ENCODE peak calls at places on chromosomes 16 and 17, in ten cellular contexts. V, F, W, G, J, X, D, K, M and Z are unnamed samples.

GRCh38 chr17:36493956-36494355 is 7.5 kb downstream of the ZNHIT3 start:
- DNase-seq in V (no peak), F (no peak), W (peak), G (no peak), J (no peak), X (no peak), D (no peak), K (no peak), M (no peak), Z (no peak)

GRCh38 chr17:48598727-48599126 is 5.1 kb upstream of the HOXB5 start:
- DNase-seq in V (no peak), F (no peak), W (no peak), G (no peak), J (no peak), X (no peak), D (no peak), K (no peak), M (no peak), Z (no peak)

GRCh38 chr16:82138478-82139285 is 31.3 kb downstream of the MPHOSPH6 start:
- DNase-seq in V (no peak), F (no peak), W (no peak), G (no peak), J (no peak), X (no peak), D (no peak), K (no peak), M (no peak), Z (no peak)

GRCh38 chr16:31215287-31216115 is 1.4 kb downstream of the PYDC1 start:
- DNase-seq in V (peak), F (peak), W (peak), G (peak), J (no peak), X (peak), D (peak), K (no peak), M (peak), Z (no peak)

GRCh38 chr16:69345923-69346322 is 5.7 kb downstream of the TMED6 start:
- DNase-seq in V (no peak), F (no peak), W (no peak), G (no peak), J (no peak), X (no peak), D (no peak), K (no peak), M (no peak), Z (no peak)

GRCh38 chr16:81582655-81583441 is 138.2 kb downstream of the CMIP start:
- DNase-seq in V (peak), F (peak), W (peak), G (no peak), J (no peak), X (peak), D (no peak), K (no peak), M (no peak), Z (no peak)

GRCh38 chr16:31008154-31008950 is 2.1 kb downstream of the STX1B start:
- DNase-seq in V (no peak), F (no peak), W (peak), G (no peak), J (no peak), X (peak), D (no peak), K (no peak), M (no peak), Z (no peak)

GRCh38 chr17:49294126-49294525 is 63.5 kb upstream of the PHOSPHO1 start:
- DNase-seq in V (no peak), F (no peak), W (no peak), G (no peak), J (no peak), X (no peak), D (no peak), K (no peak), M (no peak), Z (no peak)

GRCh38 chr17:9925457-9925856 is 20.4 kb upstream of the RCVRN start:
- DNase-seq in V (no peak), F (no peak), W (no peak), G (no peak), J (no peak), X (no peak), D (no peak), K (no peak), M (peak), Z (no peak)

GRCh38 chr17:45040459-45040858 is 11.0 kb downstream of the DCAKD start:
- DNase-seq in V (peak), F (no peak), W (peak), G (peak), J (no peak), X (no peak), D (no peak), K (no peak), M (no peak), Z (no peak)

GRCh38 chr17:55609737-55610201 is 98.5 kb upstream of the SMIM36 start:
- DNase-seq in V (no peak), F (no peak), W (peak), G (no peak), J (peak), X (peak), D (no peak), K (no peak), M (no peak), Z (no peak)

GRCh38 chr16:83420206-83420760 is 387.5 kb upstream of the HSBP1 start:
- DNase-seq in V (peak), F (no peak), W (peak), G (peak), J (no peak), X (peak), D (peak), K (no peak), M (no peak), Z (no peak)

GRCh38 chr17:60741031-60741430 is 63.4 kb downstream of the BCAS3 start:
- DNase-seq in V (no peak), F (no peak), W (no peak), G (no peak), J (no peak), X (no peak), D (no peak), K (no peak), M (no peak), Z (no peak)

GRCh38 chr16:48542966-48543365 is 67.0 kb downstream of the N4BP1 start:
- DNase-seq in V (no peak), F (no peak), W (no peak), G (no peak), J (peak), X (no peak), D (no peak), K (no peak), M (no peak), Z (no peak)

GRCh38 chr16:48542020-48542473 is 67.9 kb downstream of the N4BP1 start:
- DNase-seq in V (peak), F (peak), W (peak), G (no peak), J (peak), X (peak), D (peak), K (no peak), M (peak), Z (peak)

GRCh38 chr16:48546774-48547173 is 63.2 kb downstream of the N4BP1 start:
- DNase-seq in V (no peak), F (no peak), W (no peak), G (no peak), J (no peak), X (no peak), D (no peak), K (no peak), M (no peak), Z (no peak)

DNA sequence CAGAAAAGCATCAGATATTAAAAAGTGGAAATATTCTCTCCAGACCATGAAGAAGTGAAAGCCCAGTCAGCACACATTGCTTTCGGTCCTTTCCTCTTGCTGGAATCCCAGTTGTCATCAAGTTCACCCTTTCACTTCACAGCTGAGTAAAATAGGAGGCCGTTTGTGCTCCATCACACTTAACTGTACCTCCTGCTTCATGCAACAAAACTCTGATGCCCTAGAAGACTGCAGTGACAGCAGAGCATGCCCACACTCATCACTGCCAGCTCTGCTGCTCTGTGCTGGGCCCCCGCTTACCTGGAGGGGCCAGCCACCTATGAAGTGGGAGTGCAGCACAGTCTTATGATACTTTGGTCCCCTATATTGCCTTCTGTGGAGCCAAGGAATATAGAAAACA is 62.5 kb downstream of the N4BP1 start:
- DNase-seq in V (no peak), F (no peak), W (no peak), G (no peak), J (no peak), X (no peak), D (no peak), K (no peak), M (no peak), Z (no peak)
- H3K4me3 ChIP-seq in V (no peak), F (no peak), W (no peak), G (no peak), J (no peak), X (no peak), D (no peak), K (no peak), M (no peak), Z (no peak)

GRCh38 chr17:31416503-31416923 is 25.0 kb downstream of the RAB11FIP4 start:
- DNase-seq in V (no peak), F (no peak), W (no peak), G (peak), J (no peak), X (peak), D (no peak), K (no peak), M (peak), Z (peak)
- H3K27ac ChIP-seq in V (no peak), F (no peak), W (no peak), G (no peak), J (peak), X (no peak), D (no peak), K (no peak), M (no peak), Z (no peak)

GRCh38 chr17:27518750-27519521 is 62.7 kb downstream of the KSR1 start:
- DNase-seq in V (no peak), F (no peak), W (no peak), G (no peak), J (no peak), X (no peak), D (no peak), K (no peak), M (no peak), Z (no peak)
- H3K4me3 ChIP-seq in V (no peak), F (no peak), W (no peak), G (no peak), J (no peak), X (no peak), D (no peak), K (no peak), M (no peak), Z (no peak)

DNA sequence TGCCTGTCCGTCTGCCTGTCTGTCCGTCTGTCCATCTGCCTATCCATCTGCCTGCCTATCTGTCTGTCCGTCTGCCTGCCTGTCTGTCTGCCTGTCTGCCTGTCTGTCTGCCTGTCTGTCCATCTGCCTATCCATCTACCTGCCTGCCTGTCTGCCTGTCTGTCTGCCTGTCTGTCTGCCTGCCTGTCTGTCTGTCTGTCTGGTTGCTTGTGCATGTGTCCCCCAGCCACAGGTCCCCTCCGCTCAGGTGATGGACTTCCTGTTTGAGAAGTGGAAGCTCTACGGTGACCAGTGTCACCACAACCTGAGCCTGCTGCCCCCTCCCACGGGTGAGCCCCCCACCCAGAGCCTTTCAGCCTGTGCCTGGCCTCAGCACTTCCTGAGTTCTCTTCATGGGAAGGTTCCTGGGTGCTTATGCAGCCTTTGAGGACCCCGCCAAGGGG is 5.6 kb downstream of the GCGR start:
- DNase-seq in V (no peak), F (no peak), W (no peak), G (no peak), J (no peak), X (no peak), D (no peak), K (no peak), M (no peak), Z (no peak)
- H3K27ac ChIP-seq in V (no peak), F (no peak), W (no peak), G (no peak), J (no peak), X (no peak), D (no peak), K (no peak), M (no peak), Z (no peak)